ENCODE peak calls at places on chromosomes 2 and 18, in nine cellular contexts. One of them, this sample, is unnamed.

GRCh38 chr2:137951606-137952005 is 12.7 kb upstream of the HNMT start:
- DNase-seq in MM.1S: no peak
- DNase-seq in pons: no peak
- DNase-seq in SHP77: no peak
- DNase-seq in HCT116: no peak
- DNase-seq in A549: no peak
- DNase-seq in GM23338: no peak
- DNase-seq in NCI-H1105 treated with DMSO at 0.1 percent for 48 hours: no peak
- DNase-seq in Right ventricle myocardium inferior: no peak
- DNase-seq in this sample: no peak

GRCh38 chr2:9251154-9252001 is 44.8 kb downstream of the ASAP2 start:
- DNase-seq in HCT116: no peak
- DNase-seq in Right ventricle myocardium inferior: no peak
- DNase-seq in GM23338: no peak
- DNase-seq in NCI-H1105 treated with DMSO at 0.1 percent for 48 hours: no peak
- DNase-seq in pons: no peak
- DNase-seq in SHP77: peak; percentile 21
- DNase-seq in A549: peak; percentile 71
- DNase-seq in MM.1S: no peak
- DNase-seq in this sample: no peak

GRCh38 chr18:41756141-41756540 is 198.9 kb upstream of the PIK3C3 start:
- DNase-seq in HCT116: no peak
- DNase-seq in NCI-H1105 treated with DMSO at 0.1 percent for 48 hours: no peak
- DNase-seq in Right ventricle myocardium inferior: no peak
- DNase-seq in MM.1S: no peak
- DNase-seq in pons: no peak
- DNase-seq in A549: no peak
- DNase-seq in GM23338: peak; percentile 21
- DNase-seq in SHP77: no peak
- DNase-seq in this sample: no peak

GRCh38 chr2:205748660-205749059 is 66.4 kb downstream of the NRP2 start:
- DNase-seq in NCI-H1105 treated with DMSO at 0.1 percent for 48 hours: no peak
- DNase-seq in pons: no peak
- DNase-seq in MM.1S: no peak
- DNase-seq in SHP77: no peak
- DNase-seq in A549: peak; percentile 83
- DNase-seq in GM23338: peak; percentile 53
- DNase-seq in Right ventricle myocardium inferior: no peak
- DNase-seq in HCT116: no peak
- DNase-seq in this sample: peak; percentile 31

GRCh38 chr18:26561769-26562168 is 13.4 kb upstream of the KCTD1 start:
- DNase-seq in MM.1S: no peak
- DNase-seq in GM23338: no peak
- DNase-seq in Right ventricle myocardium inferior: no peak
- DNase-seq in A549: no peak
- DNase-seq in pons: no peak
- DNase-seq in NCI-H1105 treated with DMSO at 0.1 percent for 48 hours: no peak
- DNase-seq in HCT116: no peak
- DNase-seq in SHP77: no peak
- DNase-seq in this sample: no peak

GRCh38 chr2:97745474-97746172 is 32.2 kb downstream of the ZAP70 start:
- DNase-seq in SHP77: no peak
- DNase-seq in pons: no peak
- DNase-seq in HCT116: no peak
- DNase-seq in NCI-H1105 treated with DMSO at 0.1 percent for 48 hours: no peak
- DNase-seq in A549: no peak
- DNase-seq in Right ventricle myocardium inferior: no peak
- DNase-seq in MM.1S: no peak
- DNase-seq in GM23338: no peak
- DNase-seq in this sample: no peak

GRCh38 chr2:47309952-47310800 is 92.8 kb upstream of the MSH2 start:
- DNase-seq in SHP77: no peak
- DNase-seq in MM.1S: peak; percentile 97
- DNase-seq in Right ventricle myocardium inferior: no peak
- DNase-seq in HCT116: no peak
- DNase-seq in NCI-H1105 treated with DMSO at 0.1 percent for 48 hours: no peak
- DNase-seq in A549: no peak
- DNase-seq in GM23338: peak; percentile 15
- DNase-seq in pons: peak; percentile 69
- DNase-seq in this sample: peak; percentile 96

GRCh38 chr18:62877448-62878221 is 162.3 kb downstream of the PHLPP1 start:
- DNase-seq in NCI-H1105 treated with DMSO at 0.1 percent for 48 hours: peak; percentile 86
- DNase-seq in pons: peak; percentile 44
- DNase-seq in HCT116: no peak
- DNase-seq in MM.1S: no peak
- DNase-seq in Right ventricle myocardium inferior: no peak
- DNase-seq in SHP77: peak; percentile 16
- DNase-seq in A549: no peak
- DNase-seq in GM23338: peak; percentile 97
- DNase-seq in this sample: peak; percentile 96

GRCh38 chr2:223601932-223602676 is at the start of gene SCG2:
- DNase-seq in pons: peak; percentile 61
- DNase-seq in GM23338: peak; percentile 90
- DNase-seq in MM.1S: peak; percentile 64
- DNase-seq in NCI-H1105 treated with DMSO at 0.1 percent for 48 hours: peak; percentile 81
- DNase-seq in SHP77: peak; percentile 79
- DNase-seq in HCT116: peak; percentile 59
- DNase-seq in A549: peak; percentile 64
- DNase-seq in Right ventricle myocardium inferior: peak; percentile 84
- DNase-seq in this sample: peak; percentile 78

GRCh38 chr18:26549486-26550435 is 1.4 kb upstream of the KCTD1 start:
- DNase-seq in SHP77: no peak
- DNase-seq in A549: peak; percentile 33
- DNase-seq in GM23338: peak; percentile 71
- DNase-seq in NCI-H1105 treated with DMSO at 0.1 percent for 48 hours: peak; percentile 62
- DNase-seq in MM.1S: peak; percentile 42
- DNase-seq in HCT116: peak; percentile 53
- DNase-seq in pons: no peak
- DNase-seq in Right ventricle myocardium inferior: peak; percentile 82
- DNase-seq in this sample: peak; percentile 75

GRCh38 chr18:48767090-48767670 is 183.6 kb downstream of the SMAD7 start:
- DNase-seq in NCI-H1105 treated with DMSO at 0.1 percent for 48 hours: no peak
- DNase-seq in HCT116: no peak
- DNase-seq in MM.1S: no peak
- DNase-seq in Right ventricle myocardium inferior: no peak
- DNase-seq in SHP77: no peak
- DNase-seq in pons: no peak
- DNase-seq in A549: no peak
- DNase-seq in GM23338: peak; percentile 26
- DNase-seq in this sample: peak; percentile 81

This sample was measured in mesendoderm.